ENCODE peak calls at places on chromosomes 3 and 15, in eight cellular contexts. T is CD8-positive, alpha-beta memory T cell; W is IMR-90; R is brain microvascular endothelial cell; S is sigmoid colon; O is endodermal cell; B is psoas muscle; Z is CD8-positive, alpha-beta T cell. G is an unnamed sample.
A peak's percentile ranks its signal among the peaks of the same experiment; 100 is the strongest.

GRCh38 chr15:84915011-84915958 is 30.8 kb downstream of the SLC28A1 start:
- DNase-seq in T (no peak), W (peak; percentile 86), R (peak; percentile 94), S (peak; percentile 87), O (peak; percentile 67), B (peak; percentile 87), Z (no peak), G (no peak)

GRCh38 chr3:133996251-133996661 is 33.5 kb downstream of the SLCO2A1 start:
- DNase-seq in T (no peak), W (no peak), R (no peak), S (peak; percentile 60), O (peak; percentile 72), B (no peak), Z (no peak), G (no peak)

GRCh38 chr3:138937690-138938055 is 9.3 kb downstream of the FOXL2 start:
- DNase-seq in T (no peak), W (no peak), R (no peak), S (peak; percentile 63), O (peak; percentile 76), B (no peak), Z (no peak), G (no peak)

GRCh38 chr3:187382609-187383151 is 14.5 kb downstream of the RTP4 start:
- DNase-seq in T (no peak), W (peak; percentile 20), R (no peak), S (no peak), O (no peak), B (no peak), Z (no peak), G (no peak)

GRCh38 chr15:82950746-82951370 is 1.7 kb downstream of the HOMER2 start:
- DNase-seq in T (no peak), W (no peak), R (no peak), S (no peak), O (no peak), B (no peak), Z (no peak), G (no peak)

GRCh38 chr15:62445244-62445643 is 280.2 kb upstream of the C2CD4B start:
- DNase-seq in T (no peak), W (peak; percentile 76), R (no peak), S (no peak), O (no peak), B (no peak), Z (no peak), G (no peak)

GRCh38 chr3:41684802-41685740 is 276.8 kb downstream of the ULK4 start:
- DNase-seq in T (no peak), W (no peak), R (no peak), S (no peak), O (no peak), B (no peak), Z (no peak), G (no peak)

GRCh38 chr3:56981445-56982230 is 78.8 kb upstream of the SPATA12 start:
- DNase-seq in T (no peak), W (no peak), R (no peak), S (no peak), O (no peak), B (no peak), Z (no peak), G (no peak)

GRCh38 chr3:52062499-52062898 is 6.1 kb upstream of the DUSP7 start:
- DNase-seq in T (no peak), W (peak; percentile 90), R (peak; percentile 77), S (no peak), O (no peak), B (peak; percentile 69), Z (no peak), G (no peak)

GRCh38 chr3:19396726-19397125 is 248.4 kb downstream of the KCNH8 start:
- DNase-seq in T (no peak), W (no peak), R (no peak), S (no peak), O (no peak), B (no peak), Z (no peak), G (no peak)

GRCh38 chr3:14780927-14781507 is 37.7 kb upstream of the FGD5 start:
- DNase-seq in T (no peak), W (peak; percentile 30), R (peak; percentile 31), S (peak; percentile 72), O (peak; percentile 93), B (peak; percentile 62), Z (no peak), G (no peak)

GRCh38 chr3:68089572-68089991 is 435.2 kb upstream of the SUCLG2 start:
- DNase-seq in T (no peak), W (peak; percentile 9), R (no peak), S (no peak), O (no peak), B (no peak), Z (no peak), G (no peak)

GRCh38 chr15:38536201-38536676 is 28.4 kb downstream of the RASGRP1 start:
- DNase-seq in T (no peak), W (peak; percentile 96), R (peak; percentile 96), S (peak; percentile 67), O (no peak), B (peak; percentile 56), Z (no peak), G (peak; percentile 42)

GRCh38 chr3:50322386-50323091 is at the start of gene HYAL2:
- DNase-seq in T (no peak), W (no peak), R (no peak), S (no peak), O (peak; percentile 82), B (peak; percentile 79), Z (no peak), G (no peak)

GRCh38 chr15:31758126-31758525 is 272.2 kb upstream of the CHRNA7 start:
- DNase-seq in T (peak; percentile 7), W (peak; percentile 2), R (peak; percentile 14), S (no peak), O (no peak), B (peak; percentile 82), Z (no peak), G (peak; percentile 37)

GRCh38 chr15:28125673-28126651 is 26.8 kb upstream of the OCA2 start:
- DNase-seq in T (peak; percentile 30), W (peak; percentile 64), R (peak; percentile 45), S (no peak), O (peak; percentile 39), B (no peak), Z (no peak), G (no peak)

GRCh38 chr3:33848624-33849347 is 50.4 kb downstream of the PDCD6IP start:
- DNase-seq in T (peak; percentile 34), W (no peak), R (no peak), S (no peak), O (no peak), B (no peak), Z (no peak), G (no peak)

DNA sequence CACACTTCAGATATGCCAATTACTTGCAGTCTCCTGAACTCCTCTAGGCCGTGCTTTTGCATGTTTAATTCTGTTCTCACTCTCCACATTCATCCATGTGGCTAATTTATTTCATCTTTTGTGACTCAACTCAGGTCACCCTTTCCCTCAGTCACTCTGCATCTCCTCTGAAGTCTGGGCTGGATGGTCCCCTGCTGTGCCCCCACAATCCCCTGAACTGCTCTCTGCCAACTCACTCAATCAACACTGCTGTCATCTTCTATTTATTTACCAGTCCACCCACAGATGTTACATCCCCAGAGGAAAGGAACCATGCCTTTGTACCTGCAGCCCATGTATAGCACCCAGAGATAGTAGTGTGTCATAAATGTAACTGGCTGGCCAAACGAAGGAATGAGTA is 364.8 kb downstream of the EPHB1 start:
- DNase-seq in T (no peak), W (no peak), R (no peak), S (no peak), O (no peak), B (no peak), Z (no peak), G (no peak)
- H3K27ac ChIP-seq in T (no peak overlapping the region), W (no peak overlapping the region), R (no peak overlapping the region), S (no peak overlapping the region), O (peak overlapping the region; percentile 64), B (no peak overlapping the region), Z (no peak overlapping the region), G (no peak overlapping the region)

DNA sequence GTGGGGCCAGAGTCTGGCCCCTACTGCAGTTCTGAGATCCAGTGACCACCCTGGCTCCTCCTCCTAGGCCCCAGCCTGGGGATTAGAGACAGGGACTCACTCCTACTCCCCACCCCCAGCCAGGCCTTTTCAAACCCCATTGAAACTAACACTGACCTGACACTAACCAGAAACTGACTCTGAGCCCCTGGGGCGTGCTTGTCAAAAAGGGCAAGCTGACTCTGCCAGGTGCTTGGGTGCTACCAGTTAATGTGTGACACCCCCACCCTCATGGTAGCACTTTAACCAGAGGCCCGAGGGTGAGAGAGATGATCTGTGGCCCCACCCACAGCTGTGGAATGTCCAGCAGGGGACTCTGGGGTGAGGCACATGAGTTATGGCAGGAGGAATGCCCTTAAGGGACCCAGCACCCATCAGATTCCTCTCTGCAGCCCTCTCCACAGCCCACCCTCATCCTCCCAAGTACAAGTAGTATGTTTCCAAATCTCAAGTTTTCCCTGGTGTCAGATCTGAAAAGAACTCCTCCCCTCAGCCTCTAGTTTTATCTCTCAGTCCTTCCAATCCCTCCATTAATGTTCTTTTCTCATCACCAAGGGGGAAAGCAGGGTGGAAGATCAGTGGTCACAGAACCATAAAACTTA is 1.4 kb downstream of the PTH1R start:
- DNase-seq in T (no peak), W (no peak), R (no peak), S (no peak), O (peak; percentile 78), B (no peak), Z (no peak), G (no peak)
- H3K27ac ChIP-seq in T (no peak overlapping the region), W (no peak overlapping the region), R (no peak overlapping the region), S (no peak overlapping the region), O (no peak overlapping the region), B (no peak overlapping the region), Z (no peak overlapping the region), G (no peak overlapping the region)

GRCh38 chr3:32381922-32382321 is 9.7 kb upstream of the CMTM7 start:
- DNase-seq in T (no peak), W (no peak), R (no peak), S (no peak), O (no peak), B (no peak), Z (no peak), G (no peak)

GRCh38 chr3:32380097-32380496 is 11.6 kb upstream of the CMTM7 start:
- DNase-seq in T (no peak), W (no peak), R (no peak), S (no peak), O (no peak), B (no peak), Z (no peak), G (no peak)

GRCh38 chr3:32387512-32387911 is 4.1 kb upstream of the CMTM7 start:
- DNase-seq in T (no peak), W (no peak), R (no peak), S (no peak), O (no peak), B (no peak), Z (no peak), G (no peak)

GRCh38 chr3:32383136-32383711 is 8.4 kb upstream of the CMTM7 start:
- DNase-seq in T (no peak), W (no peak), R (no peak), S (no peak), O (no peak), B (no peak), Z (no peak), G (no peak)

GRCh38 chr3:32384938-32385337 is 6.7 kb upstream of the CMTM7 start:
- DNase-seq in T (no peak), W (peak; percentile 4), R (peak; percentile 73), S (no peak), O (no peak), B (no peak), Z (no peak), G (no peak)
- H3K27ac ChIP-seq in T (no peak overlapping the region), W (no peak overlapping the region), R (no peak overlapping the region), S (no peak overlapping the region), O (no peak overlapping the region), B (no peak overlapping the region), Z (no peak overlapping the region), G (no peak overlapping the region)

GRCh38 chr15:92733090-92733933 is 77.7 kb upstream of the FAM174B start:
- DNase-seq in T (no peak), W (no peak), R (no peak), S (no peak), O (no peak), B (no peak), Z (no peak), G (no peak)

GRCh38 chr15:92733934-92734521 is 78.5 kb upstream of the FAM174B start:
- DNase-seq in T (no peak), W (peak; percentile 11), R (no peak), S (no peak), O (peak; percentile 68), B (no peak), Z (peak; percentile 59), G (no peak)
- H3K27ac ChIP-seq in T (no peak overlapping the region), W (peak overlapping the region; percentile 55), R (no peak overlapping the region), S (peak overlapping the region; percentile 75), O (no peak overlapping the region), B (peak overlapping the region; percentile 74), Z (peak overlapping the region; percentile 60), G (peak overlapping the region; percentile 78)